ENCODE peak calls at places on chromosomes 5 and 9, in four cellular contexts. One of them, this sample, is unnamed.

GRCh38 chr9:37990404-37991015 is 78.5 kb downstream of the SHB start:
- DNase-seq in heart right ventricle: no peak
- DNase-seq in prostate gland: no peak
- DNase-seq in astrocyte of the spinal cord: no peak
- DNase-seq in this sample: no peak

GRCh38 chr5:178373711-178374110 is 141.1 kb upstream of the PHYKPL start:
- DNase-seq in astrocyte of the spinal cord: no peak
- DNase-seq in heart right ventricle: no peak
- DNase-seq in prostate gland: no peak
- DNase-seq in this sample: no peak

GRCh38 chr9:124480621-124480981 is 26.6 kb downstream of the NR5A1 start:
- DNase-seq in astrocyte of the spinal cord: peak
- DNase-seq in heart right ventricle: no peak
- DNase-seq in prostate gland: no peak
- DNase-seq in this sample: no peak

GRCh38 chr5:139636975-139637408 is 11.2 kb upstream of the CXXC5 start:
- DNase-seq in astrocyte of the spinal cord: peak
- DNase-seq in prostate gland: no peak
- DNase-seq in heart right ventricle: no peak
- DNase-seq in this sample: no peak

GRCh38 chr9:7153566-7153965 is 395.8 kb downstream of the KDM4C start:
- DNase-seq in heart right ventricle: no peak
- DNase-seq in astrocyte of the spinal cord: no peak
- DNase-seq in prostate gland: no peak
- DNase-seq in this sample: no peak

GRCh38 chr9:123397975-123398374 is 42.0 kb downstream of the CRB2 start:
- DNase-seq in prostate gland: no peak
- DNase-seq in astrocyte of the spinal cord: no peak
- DNase-seq in heart right ventricle: no peak
- DNase-seq in this sample: no peak

GRCh38 chr9:7150153-7150890 is 392.5 kb downstream of the KDM4C start:
- DNase-seq in astrocyte of the spinal cord: no peak
- DNase-seq in heart right ventricle: no peak
- DNase-seq in prostate gland: no peak
- DNase-seq in this sample: no peak

GRCh38 chr5:173310296-173310769 is 17.9 kb downstream of the STC2 start:
- DNase-seq in astrocyte of the spinal cord: no peak
- DNase-seq in prostate gland: no peak
- DNase-seq in heart right ventricle: no peak
- DNase-seq in this sample: no peak

GRCh38 chr5:142547445-142548374 is 138.2 kb downstream of the FGF1 start:
- DNase-seq in heart right ventricle: no peak
- DNase-seq in prostate gland: no peak
- DNase-seq in astrocyte of the spinal cord: peak
- DNase-seq in this sample: no peak

GRCh38 chr9:108787664-108788048 is 68.1 kb downstream of the ACTL7B start:
- DNase-seq in prostate gland: peak
- DNase-seq in astrocyte of the spinal cord: no peak
- DNase-seq in heart right ventricle: no peak
- DNase-seq in this sample: no peak

GRCh38 chr9:19409406-19410194 is 791 bp downstream of the ACER2 start:
- DNase-seq in heart right ventricle: peak
- DNase-seq in astrocyte of the spinal cord: no peak
- DNase-seq in prostate gland: peak
- DNase-seq in this sample: peak

GRCh38 chr5:56950626-56951130 is 1.2 kb downstream of the MIER3 start:
- DNase-seq in astrocyte of the spinal cord: peak
- DNase-seq in prostate gland: peak
- DNase-seq in heart right ventricle: peak
- DNase-seq in this sample: no peak

DNA sequence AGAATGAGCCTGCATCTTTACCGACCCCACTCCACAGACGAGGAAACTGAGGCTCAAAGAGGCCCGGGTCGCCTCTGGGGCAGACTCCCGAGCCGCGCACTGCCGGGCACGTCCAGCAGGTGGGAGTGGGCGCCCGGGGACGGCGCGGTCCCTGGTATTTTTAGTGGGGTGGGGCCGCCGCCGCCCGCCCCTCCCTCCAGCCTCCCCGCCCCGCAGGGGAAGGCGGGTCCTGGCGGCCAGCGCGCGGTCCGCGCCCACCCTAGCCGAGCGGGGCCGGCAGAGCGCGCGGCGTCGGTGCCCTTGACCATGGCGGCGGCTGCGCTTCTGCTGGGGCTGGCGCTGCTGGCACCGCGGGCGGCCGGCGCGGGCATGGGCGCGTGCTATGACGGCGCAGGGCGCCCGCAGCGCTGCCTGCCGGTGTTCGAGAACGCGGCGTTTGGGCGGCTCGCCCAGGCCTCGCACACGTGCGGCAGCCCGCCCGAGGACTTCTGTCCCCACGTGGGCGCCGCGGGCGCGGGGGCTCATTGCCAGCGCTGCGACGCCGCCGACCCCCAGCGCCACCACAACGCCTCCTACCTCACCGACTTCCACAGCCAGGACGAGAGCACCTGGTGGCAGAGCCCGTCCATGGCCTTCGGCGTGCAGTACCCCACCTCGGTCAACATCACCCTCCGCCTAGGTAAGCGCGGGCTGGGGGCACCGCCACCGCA is at the start of gene LAMC3:
- DNase-seq in astrocyte of the spinal cord: no peak
- DNase-seq in heart right ventricle: no peak
- DNase-seq in prostate gland: no peak
- DNase-seq in this sample: no peak
- TF ChIP-seq CTCF in astrocyte of the spinal cord: peak
- TF ChIP-seq CTCF in heart right ventricle: no peak
- TF ChIP-seq CTCF in prostate gland: peak
- TF ChIP-seq CTCF in this sample: peak

GRCh38 chr9:99180662-99181061 is 41.1 kb downstream of the ALG2 start:
- DNase-seq in astrocyte of the spinal cord: no peak
- DNase-seq in prostate gland: no peak
- DNase-seq in heart right ventricle: no peak
- DNase-seq in this sample: no peak

GRCh38 chr9:99178912-99179872 is 42.5 kb downstream of the ALG2 start:
- DNase-seq in astrocyte of the spinal cord: no peak
- DNase-seq in prostate gland: no peak
- DNase-seq in heart right ventricle: no peak
- DNase-seq in this sample: no peak

GRCh38 chr9:99181621-99182020 is 40.1 kb downstream of the ALG2 start:
- DNase-seq in heart right ventricle: no peak
- DNase-seq in astrocyte of the spinal cord: peak
- DNase-seq in prostate gland: no peak
- DNase-seq in this sample: no peak

GRCh38 chr9:99180199-99180598 is 41.5 kb downstream of the ALG2 start:
- DNase-seq in astrocyte of the spinal cord: no peak
- DNase-seq in heart right ventricle: no peak
- DNase-seq in prostate gland: no peak
- DNase-seq in this sample: no peak

GRCh38 chr9:99181206-99181605 is 40.5 kb downstream of the ALG2 start:
- DNase-seq in heart right ventricle: no peak
- DNase-seq in prostate gland: no peak
- DNase-seq in astrocyte of the spinal cord: no peak
- DNase-seq in this sample: no peak
- H3K4me3 ChIP-seq in heart right ventricle: no peak
- H3K4me3 ChIP-seq in prostate gland: no peak
- H3K4me3 ChIP-seq in astrocyte of the spinal cord: no peak
- H3K4me3 ChIP-seq in this sample: no peak

DNA sequence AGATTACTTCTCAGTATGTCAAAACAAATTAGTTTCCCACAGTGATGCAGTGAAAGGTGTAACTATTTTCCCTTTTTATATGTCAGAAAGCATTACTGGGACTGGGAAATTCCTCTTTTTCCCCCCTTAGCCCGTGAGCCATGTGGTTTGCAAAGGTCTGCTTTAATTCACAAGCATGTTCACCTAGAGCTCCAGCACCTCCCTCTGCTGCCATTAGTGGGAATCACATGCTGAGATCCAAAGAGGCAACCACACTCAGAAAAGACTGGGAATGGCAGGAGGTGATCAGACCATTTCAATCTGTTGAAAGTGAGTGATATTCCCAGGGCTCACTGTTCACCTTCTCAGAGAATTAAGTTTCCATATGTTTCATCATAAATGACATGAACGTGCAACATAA is 703.7 kb upstream of the WWC1 start:
- DNase-seq in astrocyte of the spinal cord: peak
- DNase-seq in heart right ventricle: peak
- DNase-seq in prostate gland: no peak
- DNase-seq in this sample: no peak
- TF ChIP-seq CTCF in astrocyte of the spinal cord: peak
- TF ChIP-seq CTCF in heart right ventricle: no peak
- TF ChIP-seq CTCF in prostate gland: peak
- TF ChIP-seq CTCF in this sample: peak

DNA sequence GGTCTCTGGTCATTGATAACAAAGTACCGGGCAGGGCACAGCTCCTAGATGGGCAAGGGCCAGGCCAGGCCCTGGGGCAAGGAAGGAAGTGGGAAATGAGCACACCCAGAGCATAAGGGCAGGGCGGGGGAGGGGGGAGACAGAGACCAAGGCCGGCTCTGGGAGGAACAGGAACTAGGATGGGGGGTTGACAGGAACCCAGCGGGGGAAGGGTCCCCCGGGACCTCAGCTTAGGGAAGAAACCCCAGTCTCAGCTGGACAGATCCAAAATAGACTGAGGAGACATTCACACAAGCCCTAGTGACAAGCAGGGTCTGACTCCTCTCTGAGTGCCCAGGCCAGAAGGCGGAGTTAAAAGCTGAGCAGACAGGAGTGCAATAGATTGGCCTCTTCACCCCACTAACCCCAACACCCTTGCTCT is 731 bp downstream of the ATOSB start:
- DNase-seq in astrocyte of the spinal cord: peak
- DNase-seq in heart right ventricle: peak
- DNase-seq in prostate gland: no peak
- DNase-seq in this sample: no peak
- H3K4me3 ChIP-seq in astrocyte of the spinal cord: peak
- H3K4me3 ChIP-seq in heart right ventricle: peak
- H3K4me3 ChIP-seq in prostate gland: peak
- H3K4me3 ChIP-seq in this sample: peak